ENCODE peak calls at places on chromosomes 13 and 19, in six cellular contexts. Q, U, I, G, F and X are unnamed samples.

GRCh38 chr19:19121371-19121770 is 16.9 kb downstream of the TMEM161A start:
- DNase-seq in Q (no peak), U (no peak), I (no peak), G (no peak), F (no peak), X (no peak)

GRCh38 chr19:15154002-15154612 is 46.7 kb downstream of the NOTCH3 start:
- DNase-seq in Q (peak), U (no peak), I (peak), G (no peak), F (peak), X (peak)

GRCh38 chr19:41307090-41307875 is 2.7 kb upstream of the CCDC97 start:
- DNase-seq in Q (no peak), U (no peak), I (no peak), G (no peak), F (no peak), X (no peak)

GRCh38 chr19:15640294-15640903 is at the start of gene CYP4F3:
- DNase-seq in Q (no peak), U (no peak), I (peak), G (peak), F (peak), X (no peak)

GRCh38 chr19:2542341-2543069 is 66.6 kb downstream of the GADD45B start:
- DNase-seq in Q (peak), U (no peak), I (peak), G (no peak), F (peak), X (peak)

GRCh38 chr13:83019986-83020385 is 862.3 kb downstream of the SLITRK1 start:
- DNase-seq in Q (no peak), U (no peak), I (no peak), G (no peak), F (peak), X (no peak)

GRCh38 chr19:38386968-38387549 is 775 bp downstream of the GGN start:
- DNase-seq in Q (peak), U (no peak), I (no peak), G (no peak), F (peak), X (no peak)

GRCh38 chr19:1247747-1248453 is 483 bp upstream of the MIDN start:
- DNase-seq in Q (peak), U (peak), I (peak), G (no peak), F (peak), X (peak)

GRCh38 chr13:98524391-98524790 is 52.5 kb downstream of the STK24 start:
- DNase-seq in Q (no peak), U (no peak), I (no peak), G (no peak), F (no peak), X (no peak)

GRCh38 chr19:42422576-42423461 is 4.4 kb downstream of the LIPE start:
- DNase-seq in Q (peak), U (peak), I (no peak), G (no peak), F (no peak), X (peak)

GRCh38 chr13:77429320-77430142 is 102.6 kb upstream of the MYCBP2 start:
- DNase-seq in Q (no peak), U (peak), I (no peak), G (no peak), F (no peak), X (no peak)

GRCh38 chr13:50268500-50268899 is 253.3 kb downstream of the KCNRG start:
- DNase-seq in Q (no peak), U (no peak), I (no peak), G (no peak), F (peak), X (no peak)

GRCh38 chr13:105611424-105611823 is 924.0 kb downstream of the EFNB2 start:
- DNase-seq in Q (no peak), U (no peak), I (peak), G (no peak), F (peak), X (no peak)

GRCh38 chr19:8571006-8571411 is 6.2 kb downstream of the MYO1F start:
- DNase-seq in Q (no peak), U (no peak), I (peak), G (no peak), F (peak), X (no peak)

GRCh38 chr13:34044660-34045080 is 226.7 kb downstream of the RFC3 start:
- DNase-seq in Q (no peak), U (no peak), I (no peak), G (no peak), F (peak), X (no peak)

DNA sequence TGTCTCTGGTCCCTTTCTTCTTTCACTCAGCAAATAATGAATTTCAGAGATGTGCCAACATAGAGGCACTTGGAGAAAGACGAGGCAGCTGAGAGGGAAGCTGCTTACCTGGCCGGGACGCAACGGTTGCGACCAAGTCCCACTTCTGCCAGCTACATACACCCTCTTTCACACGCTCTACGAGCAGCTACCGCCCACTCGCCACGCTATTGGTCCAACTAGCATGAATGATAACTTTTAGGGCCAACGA is 773 bp upstream of the CNOT3 start:
- DNase-seq in Q (no peak), U (peak), I (no peak), G (no peak), F (no peak), X (no peak)
- TF ChIP-seq CTCF in Q (no peak), U (no peak), I (no peak), G (no peak), F (no peak), X (no peak)

DNA sequence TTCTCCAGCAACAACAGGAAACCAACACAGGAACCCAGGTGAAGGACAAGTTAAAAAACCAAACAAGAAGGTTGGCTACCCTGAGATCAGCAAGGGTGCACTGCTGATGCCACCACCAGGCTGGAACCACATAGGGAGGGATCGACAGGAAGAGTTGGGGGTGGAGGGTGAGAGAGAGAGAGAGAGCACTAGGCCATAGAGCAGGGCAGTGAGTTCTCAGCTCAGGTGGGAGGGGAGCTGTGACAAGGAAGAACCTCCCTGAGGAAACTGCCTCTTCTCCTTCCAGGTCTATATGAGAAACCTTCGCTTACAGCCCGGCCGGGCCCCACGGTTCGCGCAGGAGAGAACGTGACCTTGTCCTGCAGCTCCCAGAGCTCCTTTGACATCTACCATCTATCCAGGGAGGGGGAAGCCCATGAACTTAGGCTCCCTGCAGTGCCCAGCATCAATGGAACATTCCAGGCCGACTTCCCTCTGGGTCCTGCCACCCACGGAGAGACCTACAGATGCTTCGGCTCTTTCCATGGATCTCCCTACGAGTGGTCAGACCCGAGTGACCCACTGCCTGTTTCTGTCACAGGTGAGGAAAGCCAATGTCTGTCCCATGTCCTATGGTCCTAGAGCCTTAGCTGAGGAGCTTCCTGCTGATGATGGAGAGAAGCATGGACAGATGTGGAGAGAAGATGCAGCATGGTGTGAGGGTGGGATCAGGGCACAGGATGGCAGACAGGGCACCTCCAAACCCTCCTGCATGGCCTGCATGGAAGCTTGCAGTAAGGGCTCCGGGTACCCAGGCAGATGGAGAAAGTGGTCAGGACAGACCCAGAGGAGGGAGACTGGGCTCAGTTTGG is 2.5 kb downstream of the KIR2DL4 start:
- DNase-seq in Q (no peak), U (no peak), I (no peak), G (peak), F (no peak), X (no peak)
- TF ChIP-seq CTCF in Q (no peak), U (no peak), I (no peak), G (no peak), F (no peak), X (no peak)

GRCh38 chr19:30011051-30011578 is 69.1 kb downstream of the URI1 start:
- DNase-seq in Q (peak), U (no peak), I (no peak), G (no peak), F (no peak), X (peak)
- TF ChIP-seq CTCF in Q (no peak), U (no peak), I (no peak), G (no peak), F (no peak), X (no peak)

DNA sequence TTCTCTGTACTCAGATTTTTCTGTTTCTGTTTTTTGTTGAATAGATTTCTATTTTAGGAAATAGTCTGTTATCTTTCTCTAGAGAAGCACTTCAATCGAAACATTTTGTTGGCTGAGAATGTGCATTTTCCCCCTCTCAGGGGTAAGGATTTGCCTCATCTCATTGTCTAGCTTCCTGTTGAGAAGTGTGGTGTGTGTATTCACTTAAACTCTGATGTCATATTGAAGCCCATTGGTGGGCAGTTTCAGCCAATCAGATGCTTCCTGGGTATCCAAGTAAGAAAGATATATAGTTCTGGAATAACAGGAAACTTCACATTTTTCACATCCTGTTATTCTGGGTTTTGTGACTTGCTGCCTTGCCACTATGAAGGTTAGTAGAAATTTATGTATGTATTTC is 87.6 kb downstream of the ARHGEF7 start:
- DNase-seq in Q (no peak), U (peak), I (no peak), G (no peak), F (peak), X (no peak)
- TF ChIP-seq CTCF in Q (no peak), U (no peak), I (no peak), G (no peak), F (no peak), X (no peak)

GRCh38 chr13:59787679-59788078 is 376.0 kb downstream of the DIAPH3 start:
- DNase-seq in Q (no peak), U (no peak), I (no peak), G (no peak), F (no peak), X (no peak)

GRCh38 chr13:59793107-59793506 is 370.6 kb downstream of the DIAPH3 start:
- DNase-seq in Q (no peak), U (no peak), I (no peak), G (no peak), F (no peak), X (no peak)

GRCh38 chr13:59790626-59791025 is 373.1 kb downstream of the DIAPH3 start:
- DNase-seq in Q (no peak), U (no peak), I (no peak), G (no peak), F (peak), X (no peak)
- TF ChIP-seq CTCF in Q (no peak), U (no peak), I (no peak), G (no peak), F (no peak), X (no peak)